ENCODE peak calls at places on chromosomes 1 and 21, in eight cellular contexts. V is body of pancreas, A is endodermal cell, J is B cell, H is heart right ventricle, G is thoracic aorta, O is ovary, P is BE2C. W is an unnamed sample.

GRCh38 chr1:227654431-227654830 is 80.7 kb downstream of the JMJD4 start:
- DNase-seq in V (no peak), A (no peak), J (no peak), H (no peak), G (no peak), O (no peak), P (no peak), W (no peak)

GRCh38 chr21:35953570-35953969 is 106.8 kb downstream of the SETD4 start:
- DNase-seq in V (no peak), A (no peak), J (no peak), H (no peak), G (no peak), O (no peak), P (no peak), W (no peak)

GRCh38 chr1:116373451-116374339 is 651 bp downstream of the ATP1A1 start:
- DNase-seq in V (peak; percentile 70), A (peak; percentile 82), J (peak; percentile 67), H (peak; percentile 70), G (peak; percentile 19), O (peak; percentile 76), P (peak; percentile 59), W (peak; percentile 66)

GRCh38 chr1:89277725-89278124 is 5.1 kb upstream of the GBP5 start:
- DNase-seq in V (no peak), A (no peak), J (no peak), H (no peak), G (no peak), O (no peak), P (no peak), W (no peak)

GRCh38 chr1:217892750-217893149 is 261.6 kb downstream of the SPATA17 start:
- DNase-seq in V (no peak), A (no peak), J (no peak), H (no peak), G (no peak), O (no peak), P (no peak), W (no peak)

GRCh38 chr1:26697978-26698849 is 2.4 kb downstream of the ARID1A start:
- DNase-seq in V (peak; percentile 42), A (peak; percentile 72), J (peak; percentile 65), H (peak; percentile 33), G (no peak), O (peak; percentile 50), P (peak; percentile 36), W (peak; percentile 11)

GRCh38 chr1:168638884-168639283 is 62.5 kb downstream of the XCL1 start:
- DNase-seq in V (no peak), A (no peak), J (no peak), H (no peak), G (no peak), O (no peak), P (no peak), W (no peak)

GRCh38 chr1:11169202-11169601 is 20.0 kb upstream of the ANGPTL7 start:
- DNase-seq in V (no peak), A (no peak), J (no peak), H (no peak), G (no peak), O (no peak), P (no peak), W (no peak)

GRCh38 chr1:56156937-56157336 is 422.4 kb downstream of the PLPP3 start:
- DNase-seq in V (no peak), A (no peak), J (no peak), H (no peak), G (no peak), O (no peak), P (no peak), W (no peak)

GRCh38 chr1:159877695-159878444 is 15.4 kb upstream of the VSIG8 start:
- DNase-seq in V (peak; percentile 37), A (no peak), J (no peak), H (no peak), G (no peak), O (no peak), P (no peak), W (no peak)

GRCh38 chr1:26046313-26047031 is 554 bp upstream of the SLC30A2 start:
- DNase-seq in V (peak; percentile 42), A (peak; percentile 69), J (no peak), H (no peak), G (no peak), O (no peak), P (no peak), W (no peak)

GRCh38 chr1:56676571-56677035 is 31.5 kb downstream of the PRKAA2 start:
- DNase-seq in V (no peak), A (no peak), J (no peak), H (no peak), G (no peak), O (no peak), P (no peak), W (no peak)

GRCh38 chr1:198959032-198959431 is 320.2 kb downstream of the PTPRC start:
- DNase-seq in V (no peak), A (no peak), J (no peak), H (no peak), G (no peak), O (no peak), P (no peak), W (no peak)

GRCh38 chr21:38171723-38172344 is 85.0 kb upstream of the KCNJ15 start:
- DNase-seq in V (no peak), A (peak; percentile 91), J (no peak), H (no peak), G (no peak), O (no peak), P (no peak), W (peak; percentile 38)

GRCh38 chr1:180953291-180953747 is 40.6 kb downstream of the KIAA1614 start:
- DNase-seq in V (peak; percentile 73), A (no peak), J (no peak), H (no peak), G (no peak), O (no peak), P (no peak), W (no peak)

GRCh38 chr1:223844962-223845809 is 561 bp downstream of the TP53BP2 start:
- DNase-seq in V (peak; percentile 65), A (peak; percentile 68), J (peak; percentile 86), H (no peak), G (no peak), O (peak; percentile 83), P (peak; percentile 60), W (peak; percentile 64)

GRCh38 chr1:117902944-117903343 is 26.5 kb downstream of the GDAP2 start:
- DNase-seq in V (no peak), A (no peak), J (no peak), H (no peak), G (no peak), O (no peak), P (no peak), W (no peak)

DNA sequence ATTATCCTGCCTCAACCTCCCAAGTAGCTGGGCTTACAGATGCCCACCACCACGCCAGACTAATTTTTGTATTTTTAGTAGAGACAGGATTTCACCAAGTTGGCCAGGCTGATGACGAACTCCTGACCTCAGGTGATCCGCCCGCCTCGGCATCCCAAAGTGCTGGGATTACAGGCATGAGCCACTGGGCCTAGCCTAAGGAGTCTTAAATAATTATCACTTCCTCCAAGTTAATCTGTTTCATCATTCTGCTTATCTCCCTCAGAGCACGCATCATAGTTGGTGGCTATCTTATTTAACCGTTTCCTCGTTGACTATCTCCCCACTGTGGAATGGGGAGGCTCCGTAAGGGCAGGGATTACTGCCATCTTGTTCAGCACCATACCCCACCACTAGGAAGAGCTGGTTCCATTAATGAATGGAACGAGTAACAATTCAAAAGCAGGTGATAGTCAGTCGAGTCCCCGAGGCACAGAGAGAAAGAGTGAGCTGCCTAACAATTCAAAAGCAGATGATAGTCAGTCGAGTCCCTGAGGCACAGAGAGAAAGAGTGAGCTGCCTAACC is 52.7 kb downstream of the GLUL start:
- DNase-seq in V (no peak), A (no peak), J (no peak), H (no peak), G (no peak), O (no peak), P (no peak), W (no peak)
- TF ChIP-seq CTCF in V (no peak), A (peak; percentile 57), J (no peak), H (no peak), G (no peak), O (no peak), P (no peak), W (no peak)

DNA sequence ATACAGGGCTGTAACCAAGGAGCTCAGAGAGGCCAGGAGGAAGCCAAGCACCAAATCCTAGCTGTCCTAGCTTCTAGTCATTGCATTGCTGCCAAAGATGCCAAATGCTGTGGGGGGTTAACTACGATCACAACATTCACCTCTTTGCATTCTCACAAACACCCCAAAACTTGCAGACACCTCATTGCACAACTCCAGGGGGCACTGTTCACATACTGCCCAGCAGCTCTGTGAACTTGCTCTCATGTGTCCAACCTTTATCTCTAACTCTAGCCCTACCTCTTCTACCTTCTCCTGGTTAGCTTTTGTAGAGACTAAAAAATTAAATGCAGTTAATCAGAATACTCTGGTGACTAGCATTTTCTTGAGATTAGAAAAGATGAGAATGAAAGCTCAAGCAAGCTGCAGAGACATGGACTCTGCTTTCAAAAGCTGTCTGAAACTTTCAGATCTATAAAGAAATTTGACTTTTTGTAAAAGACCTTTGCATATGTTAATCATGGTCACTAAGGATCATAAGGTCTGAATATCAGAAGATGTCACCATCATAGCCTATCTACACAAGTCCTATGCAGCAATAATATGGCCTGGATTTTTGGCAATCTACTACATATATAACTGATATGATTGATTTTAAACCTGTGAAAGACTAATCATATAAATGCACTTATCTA is 14.0 kb upstream of the KIF14 start:
- DNase-seq in V (no peak), A (no peak), J (no peak), H (no peak), G (no peak), O (no peak), P (no peak), W (no peak)
- TF ChIP-seq CTCF in V (no peak), A (peak; percentile 56), J (no peak), H (no peak), G (no peak), O (no peak), P (peak; percentile 45), W (no peak)

GRCh38 chr1:202957733-202958543 is at the start of gene ADIPOR1:
- DNase-seq in V (peak; percentile 93), A (peak; percentile 98), J (peak; percentile 95), H (peak; percentile 91), G (peak; percentile 71), O (peak; percentile 93), P (peak; percentile 94), W (peak; percentile 89)
- TF ChIP-seq CTCF in V (peak; percentile 36), A (peak; percentile 40), J (no peak), H (no peak), G (peak; percentile 10), O (peak; percentile 24), P (no peak), W (peak; percentile 21)

DNA sequence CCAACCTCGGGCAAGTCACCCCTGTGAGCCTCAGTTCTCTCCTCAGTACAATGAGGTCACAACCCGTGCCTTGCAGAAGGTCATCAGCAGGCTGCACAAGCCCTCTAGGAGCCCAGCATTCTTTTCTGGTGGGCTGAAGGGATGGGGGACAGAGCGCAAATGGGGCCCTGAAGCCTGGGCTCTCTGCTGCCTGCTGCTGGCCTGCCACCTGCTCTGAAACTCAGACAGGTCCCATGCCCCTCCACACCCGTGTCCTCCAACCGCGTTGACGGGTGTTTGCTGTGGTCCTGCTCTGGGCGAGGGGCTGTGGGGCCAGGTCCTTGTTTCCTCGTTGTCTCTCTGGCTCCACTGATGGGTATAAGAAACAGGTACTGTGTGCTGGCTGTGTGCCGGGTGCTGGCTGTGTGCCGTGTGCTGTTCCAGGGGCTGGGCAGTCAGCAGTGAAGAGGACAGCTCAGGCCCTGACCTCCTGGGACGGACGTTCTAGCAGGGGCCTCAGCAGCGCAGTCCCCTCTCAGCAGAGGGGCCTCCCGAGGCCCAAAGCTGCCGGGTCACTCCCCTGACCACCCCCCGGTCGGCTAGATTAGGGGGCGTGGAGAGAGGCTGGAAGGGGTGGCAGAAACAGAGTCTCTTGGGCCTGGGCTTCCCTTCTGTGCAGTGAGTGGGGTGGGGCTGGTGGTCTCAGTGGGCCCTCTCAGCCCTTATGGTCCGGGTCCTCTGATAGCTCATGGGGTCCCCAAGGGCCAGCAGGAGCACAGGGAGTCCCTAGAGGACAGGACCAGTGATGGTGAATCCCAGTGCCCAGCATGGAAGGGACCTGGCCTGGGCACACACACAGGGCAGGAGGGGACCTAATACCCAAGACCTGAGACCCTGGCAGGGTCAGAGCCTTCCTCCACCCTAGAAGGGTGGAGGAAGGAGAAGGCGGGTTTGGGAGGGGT is 42.1 kb downstream of the DMRTB1 start:
- DNase-seq in V (no peak), A (no peak), J (no peak), H (no peak), G (no peak), O (no peak), P (no peak), W (no peak)
- TF ChIP-seq CTCF in V (no peak), A (peak; percentile 42), J (no peak), H (no peak), G (no peak), O (no peak), P (no peak), W (no peak)